ENCODE peak calls at places on chromosomes 3 and 15, in six cellular contexts. T, K, X, D, Z and P are unnamed samples.

GRCh38 chr15:48996276-48996675 is 32.6 kb upstream of the SHC4 start:
- DNase-seq in K (no peak), X (no peak), T (no peak), D (peak; percentile 40), Z (no peak), P (no peak)

GRCh38 chr15:90002428-90002844 is 1.3 kb downstream of the ZNF710 start:
- DNase-seq in D (peak; percentile 70), K (no peak), X (peak; percentile 21), Z (peak; percentile 46), T (peak; percentile 63), P (peak; percentile 46)

GRCh38 chr3:128736598-128736997 is 10.6 kb downstream of the RAB7A start:
- DNase-seq in T (no peak), K (peak; percentile 56), D (peak; percentile 75), X (no peak), Z (no peak), P (no peak)

GRCh38 chr3:193788189-193788946 is 195.4 kb downstream of the OPA1 start:
- DNase-seq in Z (peak; percentile 50), K (no peak), X (no peak), T (peak; percentile 46), D (peak; percentile 75), P (peak; percentile 66)

GRCh38 chr3:185825639-185826481 is 1.0 kb upstream of the IGF2BP2 start:
- DNase-seq in Z (peak; percentile 20), T (peak; percentile 29), K (no peak), D (peak; percentile 68), X (no peak), P (peak; percentile 31)

GRCh38 chr3:69084326-69084667 is 440 bp upstream of the ARL6IP5 start:
- DNase-seq in X (no peak), T (no peak), D (peak; percentile 92), Z (no peak), K (no peak), P (no peak)

GRCh38 chr3:184710870-184711365 is 946 bp downstream of the MAGEF1 start:
- DNase-seq in K (no peak), D (peak; percentile 58), X (no peak), T (no peak), Z (no peak), P (no peak)

GRCh38 chr3:156483961-156484787 is 70.7 kb downstream of the SSR3 start:
- DNase-seq in K (peak; percentile 48), D (peak; percentile 71), T (no peak), Z (no peak), X (peak; percentile 17), P (no peak)

GRCh38 chr15:66369773-66370651 is 13.5 kb upstream of the TIPIN start:
- DNase-seq in K (no peak), T (no peak), X (no peak), D (peak; percentile 2), Z (no peak), P (no peak)

GRCh38 chr3:54939591-54940300 is 11.9 kb upstream of the LRTM1 start:
- DNase-seq in D (peak; percentile 24), T (no peak), Z (no peak), X (no peak), K (no peak), P (no peak)

GRCh38 chr15:73375755-73376305 is 7.1 kb upstream of the HCN4 start:
- DNase-seq in D (no peak), K (no peak), X (no peak), Z (no peak), T (no peak), P (peak; percentile 38)

GRCh38 chr3:109369510-109369909 is 32.2 kb upstream of the DPPA4 start:
- DNase-seq in Z (no peak), T (no peak), X (no peak), D (no peak), K (no peak), P (no peak)

GRCh38 chr3:14533457-14533958 is 6.6 kb downstream of the GRIP2 start:
- DNase-seq in D (no peak), K (no peak), Z (no peak), T (no peak), X (no peak), P (no peak)

GRCh38 chr3:54120657-54121403 is 1.5 kb upstream of the CACNA2D3 start:
- DNase-seq in T (peak; percentile 34), D (peak; percentile 32), X (no peak), K (peak; percentile 27), Z (no peak), P (no peak)

GRCh38 chr3:30496496-30496966 is 109.9 kb upstream of the TGFBR2 start:
- DNase-seq in D (peak; percentile 91), X (no peak), K (peak; percentile 80), T (no peak), Z (peak; percentile 22), P (no peak)

GRCh38 chr3:66095295-66096001 is 56.7 kb upstream of the MAGI1 start:
- DNase-seq in T (no peak), K (no peak), D (peak; percentile 17), Z (no peak), X (no peak), P (no peak)

GRCh38 chr15:42060477-42060763 is 33.9 kb downstream of the PLA2G4D start:
- DNase-seq in Z (no peak), T (no peak), K (no peak), X (no peak), D (no peak), P (no peak)

GRCh38 chr15:101220060-101220459 is 31.8 kb downstream of the CHSY1 start:
- DNase-seq in D (no peak), K (no peak), Z (no peak), T (no peak), X (no peak), P (no peak)

GRCh38 chr3:127394984-127395662 is 107.3 kb upstream of the PRR20G start:
- DNase-seq in X (no peak), T (no peak), K (no peak), Z (no peak), D (no peak), P (no peak)

GRCh38 chr3:150135321-150135721 is 164.6 kb upstream of the PFN2 start:
- DNase-seq in X (no peak), Z (no peak), T (no peak), K (no peak), D (peak; percentile 28), P (no peak)

GRCh38 chr15:79943820-79944219 is 27.2 kb downstream of the BCL2A1 start:
- DNase-seq in T (no peak), K (peak; percentile 18), Z (no peak), D (peak; percentile 61), X (no peak), P (no peak)

GRCh38 chr15:101348015-101348414 is 53.0 kb upstream of the SNRPA1 start:
- DNase-seq in K (no peak), T (no peak), Z (no peak), X (no peak), D (no peak), P (no peak)

GRCh38 chr3:127722104-127722784 is 49.5 kb downstream of the ABTB1 start:
- DNase-seq in D (no peak), Z (no peak), K (no peak), T (peak; percentile 8), X (no peak), P (peak; percentile 18)

GRCh38 chr15:97037080-97037479 is 706.6 kb downstream of the NR2F2 start:
- DNase-seq in K (no peak), Z (no peak), T (no peak), D (no peak), X (no peak), P (no peak)

GRCh38 chr3:86990734-86991481 is at the start of gene VGLL3:
- DNase-seq in X (no peak), K (no peak), Z (peak; percentile 77), D (peak; percentile 93), T (peak; percentile 85), P (peak; percentile 83)

DNA sequence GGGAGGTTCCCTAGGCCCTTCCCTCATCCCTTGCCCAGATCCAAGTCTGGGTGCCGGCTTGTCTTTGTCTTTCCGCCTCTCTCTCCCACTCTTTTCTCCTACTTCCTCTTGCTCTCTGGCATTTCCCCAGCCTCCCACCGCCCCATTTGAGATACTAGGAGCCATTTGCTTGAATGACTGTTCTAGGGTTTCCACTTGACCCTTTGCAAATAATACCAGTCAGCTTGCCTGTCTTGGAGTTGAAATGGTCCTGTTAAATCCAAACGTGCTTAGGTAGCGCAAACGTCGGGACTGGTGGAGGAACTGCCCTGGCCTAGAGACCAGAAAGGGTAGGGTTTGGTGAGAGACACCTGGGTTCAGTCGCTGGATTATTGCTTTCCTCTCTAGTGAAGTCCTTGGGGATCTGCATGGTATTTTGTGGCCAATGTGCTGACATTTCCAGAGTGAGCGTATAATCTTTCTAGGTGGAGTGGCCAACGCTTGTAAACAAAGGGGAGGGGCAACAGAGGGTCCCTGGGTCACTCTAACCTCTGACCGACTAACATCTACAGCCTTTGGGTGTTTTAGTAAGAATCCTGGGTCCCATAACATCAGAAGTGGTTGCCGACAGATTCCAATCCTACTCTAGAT is 10.7 kb downstream of the ZIC1 start:
- DNase-seq in X (no peak), T (no peak), K (no peak), D (no peak), Z (no peak), P (no peak)
- H3K27me3 ChIP-seq in X (peaks cover 48% of the 10 kb centered on the region), T (no peaks in the 10 kb centered on the region), K (peaks cover 100% of the 10 kb centered on the region), D (no peaks in the 10 kb centered on the region), Z (no peaks in the 10 kb centered on the region), P (peaks cover 89% of the 10 kb centered on the region)

GRCh38 chr15:60119101-60119500 is 115.0 kb downstream of the FOXB1 start:
- DNase-seq in X (no peak), Z (no peak), D (no peak), K (no peak), T (no peak), P (no peak)
- H3K4me1 ChIP-seq in X (no peaks in the 10 kb centered on the region), Z (no peaks in the 10 kb centered on the region), D (no peaks in the 10 kb centered on the region), K (peaks cover 3% of the 10 kb centered on the region), T (no peaks in the 10 kb centered on the region), P (no peaks in the 10 kb centered on the region)

DNA sequence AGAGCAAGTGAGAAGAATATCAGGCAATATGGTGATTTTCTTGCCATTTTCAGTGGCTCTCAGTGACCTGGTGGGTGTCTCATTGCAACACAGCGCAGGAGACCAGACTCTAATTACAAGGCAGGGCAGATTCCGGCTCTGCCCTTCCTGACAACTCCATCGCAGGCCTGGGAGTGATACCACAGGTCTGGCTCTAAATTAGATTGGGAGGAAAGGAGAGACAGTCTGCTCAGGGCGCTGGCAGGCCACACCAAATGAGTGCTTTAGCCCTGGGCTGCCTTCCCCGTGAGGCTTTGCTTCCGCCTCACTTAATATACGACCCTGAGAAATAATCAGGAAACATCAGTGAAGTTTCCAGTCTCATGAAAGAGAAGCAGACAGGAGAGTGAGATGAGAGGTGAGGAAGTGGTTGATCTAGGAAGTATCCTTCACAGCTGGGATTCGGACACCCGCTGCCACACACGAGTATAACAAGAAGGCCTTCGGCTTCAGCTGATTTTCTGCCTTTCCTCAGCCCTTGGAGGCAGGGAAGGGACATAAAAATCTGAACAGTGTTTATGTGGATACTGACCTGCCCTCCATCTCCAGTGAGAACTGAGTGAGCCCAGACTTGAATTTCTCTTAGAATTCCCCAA is 73.7 kb upstream of the PROK2 start:
- DNase-seq in T (no peak), X (no peak), D (no peak), K (no peak), Z (no peak), P (no peak)
- H3K27me3 ChIP-seq in T (no peaks in the 10 kb centered on the region), X (no peaks in the 10 kb centered on the region), D (peaks cover 11% of the 10 kb centered on the region), K (peaks cover 2% of the 10 kb centered on the region), Z (no peaks in the 10 kb centered on the region), P (peaks cover 5% of the 10 kb centered on the region)

DNA sequence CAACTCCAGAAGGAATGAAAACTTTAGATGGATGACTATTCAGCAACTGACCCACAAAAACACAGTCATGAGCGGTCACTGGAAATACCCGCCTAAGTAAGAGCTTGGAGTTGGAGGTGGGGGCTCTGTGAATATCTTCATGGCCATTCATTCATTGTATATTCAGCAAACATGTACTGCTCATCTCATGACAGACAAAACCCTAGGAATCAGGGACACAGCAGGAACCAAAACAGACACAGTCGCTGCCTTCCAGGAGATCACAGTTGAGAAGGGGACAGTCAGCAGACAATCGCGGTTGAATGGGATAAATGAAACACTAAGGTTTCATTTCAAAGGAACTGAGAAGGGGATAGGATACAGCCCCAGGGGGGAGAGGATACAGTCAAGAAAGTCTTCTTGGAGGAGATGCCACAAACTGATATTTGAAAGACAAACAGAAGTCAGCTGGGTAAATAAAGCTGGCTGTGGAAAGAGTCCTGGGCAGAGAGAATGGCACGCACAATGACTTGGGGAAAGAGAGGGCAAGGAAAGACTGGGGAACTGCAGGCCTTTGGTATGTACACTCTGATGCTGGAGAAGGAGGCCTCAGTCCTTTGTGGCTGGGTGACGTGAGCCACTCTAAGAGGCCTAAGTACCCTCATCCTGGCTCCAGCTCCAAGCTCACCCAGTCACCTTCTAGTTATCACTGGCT is 45.4 kb upstream of the LMCD1 start:
- DNase-seq in D (peak; percentile 14), X (no peak), K (no peak), T (no peak), Z (no peak), P (no peak)
- H3K4me1 ChIP-seq in D (peaks cover 71% of the 10 kb centered on the region), X (no peaks in the 10 kb centered on the region), K (no peaks in the 10 kb centered on the region), T (peaks cover 3% of the 10 kb centered on the region), Z (no peaks in the 10 kb centered on the region), P (peaks cover 3% of the 10 kb centered on the region)